ENCODE peak calls at places on chromosome 5, in five cellular contexts. P, T, C, H and B are unnamed samples.
A peak's percentile ranks its signal among the peaks of the same experiment; 100 is the strongest.

GRCh38 chr5:164350236-164350635 is 844.8 kb downstream of the MAT2B start:
- DNase-seq in P (no peak), T (no peak), C (no peak), H (no peak), B (no peak)

GRCh38 chr5:158807-159447 is 32.4 kb upstream of the LRRC14B start:
- DNase-seq in P (no peak), T (no peak), C (no peak), H (no peak), B (no peak)

GRCh38 chr5:27962201-27962600 is 923.8 kb upstream of the CDH9 start:
- DNase-seq in P (peak; percentile 23), T (no peak), C (no peak), H (no peak), B (no peak)

GRCh38 chr5:107869459-107870115 is 198.8 kb upstream of the EFNA5 start:
- DNase-seq in P (peak; percentile 96), T (no peak), C (peak; percentile 36), H (no peak), B (no peak)

GRCh38 chr5:107430077-107430625 is 240.6 kb downstream of the EFNA5 start:
- DNase-seq in P (peak; percentile 4), T (no peak), C (no peak), H (no peak), B (no peak)

GRCh38 chr5:136021016-136021405 is 7.8 kb upstream of the TGFBI start:
- DNase-seq in P (no peak), T (no peak), C (no peak), H (no peak), B (no peak)

GRCh38 chr5:1847611-1848010 is 35.1 kb downstream of the IRX4 start:
- DNase-seq in P (no peak), T (no peak), C (no peak), H (no peak), B (no peak)

GRCh38 chr5:158022844-158023243 is 163.9 kb upstream of the CLINT1 start:
- DNase-seq in P (no peak), T (no peak), C (no peak), H (no peak), B (no peak)

GRCh38 chr5:133873936-133874585 is 94.4 kb downstream of the C5orf15 start:
- DNase-seq in P (peak; percentile 57), T (no peak), C (no peak), H (no peak), B (no peak)

GRCh38 chr5:56026863-56027300 is 32.1 kb upstream of the IL6ST start:
- DNase-seq in P (peak; percentile 76), T (no peak), C (no peak), H (no peak), B (no peak)

GRCh38 chr5:32165-32564 is 59.8 kb upstream of the PLEKHG4B start:
- DNase-seq in P (no peak), T (no peak), C (no peak), H (no peak), B (no peak)

GRCh38 chr5:125412561-125413535 is 666.4 kb upstream of the ZNF608 start:
- DNase-seq in P (peak; percentile 56), T (peak; percentile 80), C (no peak), H (no peak), B (peak; percentile 50)

GRCh38 chr5:160774646-160775313 is 77.2 kb downstream of the ATP10B start:
- DNase-seq in P (no peak), T (no peak), C (no peak), H (no peak), B (no peak)

GRCh38 chr5:61604076-61604475 is 272.0 kb downstream of the ZSWIM6 start:
- DNase-seq in P (no peak), T (no peak), C (no peak), H (no peak), B (no peak)

GRCh38 chr5:147348046-147348445 is 113.2 kb downstream of the STK32A start:
- DNase-seq in P (peak; percentile 84), T (no peak), C (no peak), H (no peak), B (no peak)

GRCh38 chr5:177507165-177507564 is 2.5 kb downstream of the DOK3 start:
- DNase-seq in P (peak; percentile 27), T (no peak), C (no peak), H (no peak), B (no peak)

GRCh38 chr5:122761115-122761514 is 13.8 kb upstream of the SNX2 start:
- DNase-seq in P (no peak), T (no peak), C (no peak), H (no peak), B (no peak)

GRCh38 chr5:79235222-79235577 is 731 bp upstream of the JMY start:
- DNase-seq in P (peak; percentile 38), T (no peak), C (no peak), H (no peak), B (no peak)

GRCh38 chr5:178522361-178522760 is 67.8 kb downstream of the COL23A1 start:
- DNase-seq in P (no peak), T (no peak), C (no peak), H (no peak), B (no peak)

GRCh38 chr5:64612349-64612961 is 77.8 kb upstream of the SHISAL2B start:
- DNase-seq in P (peak; percentile 82), T (no peak), C (peak; percentile 48), H (no peak), B (peak; percentile 50)

GRCh38 chr5:54673523-54674225 is 156.1 kb downstream of the SNX18 start:
- DNase-seq in P (no peak), T (peak; percentile 29), C (no peak), H (peak; percentile 17), B (no peak)

GRCh38 chr5:173395257-173395932 is 67.2 kb upstream of the STC2 start:
- DNase-seq in P (peak; percentile 60), T (no peak), C (peak; percentile 6), H (no peak), B (no peak)
- H3K27ac ChIP-seq in P (no peak overlapping the region), T (no peak overlapping the region), C (no peak overlapping the region), H (no peak overlapping the region), B (no peak overlapping the region)

GRCh38 chr5:144374637-144375036 is 204.0 kb downstream of the KCTD16 start:
- DNase-seq in P (no peak), T (no peak), C (no peak), H (no peak), B (no peak)

GRCh38 chr5:144370273-144370672 is 199.6 kb downstream of the KCTD16 start:
- DNase-seq in P (no peak), T (no peak), C (no peak), H (no peak), B (no peak)

GRCh38 chr5:144368556-144368955 is 197.9 kb downstream of the KCTD16 start:
- DNase-seq in P (peak; percentile 3), T (no peak), C (no peak), H (no peak), B (no peak)

DNA sequence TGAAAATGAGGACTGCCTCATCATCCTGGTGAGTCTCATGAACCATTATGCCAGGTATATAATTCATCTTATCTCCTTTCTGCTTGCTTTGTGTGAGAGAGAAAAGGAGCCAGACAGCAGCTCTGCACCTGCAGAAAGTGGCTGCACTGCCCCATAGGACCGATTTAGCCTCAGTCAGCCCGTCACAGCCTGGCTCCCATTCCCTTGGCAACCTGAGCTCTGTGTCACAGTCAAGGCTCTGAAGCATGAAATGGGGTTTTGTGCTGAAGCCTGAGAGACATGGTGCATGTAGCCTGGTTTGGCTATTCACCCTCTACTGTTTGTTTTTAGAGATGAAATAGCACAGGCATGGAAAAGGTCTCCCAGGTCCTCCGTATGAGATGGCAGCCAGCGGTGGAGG is 198.3 kb downstream of the KCTD16 start:
- DNase-seq in P (no peak), T (no peak), C (no peak), H (no peak), B (no peak)
- H3K27ac ChIP-seq in P (no peak overlapping the region), T (no peak overlapping the region), C (no peak overlapping the region), H (no peak overlapping the region), B (no peak overlapping the region)

DNA sequence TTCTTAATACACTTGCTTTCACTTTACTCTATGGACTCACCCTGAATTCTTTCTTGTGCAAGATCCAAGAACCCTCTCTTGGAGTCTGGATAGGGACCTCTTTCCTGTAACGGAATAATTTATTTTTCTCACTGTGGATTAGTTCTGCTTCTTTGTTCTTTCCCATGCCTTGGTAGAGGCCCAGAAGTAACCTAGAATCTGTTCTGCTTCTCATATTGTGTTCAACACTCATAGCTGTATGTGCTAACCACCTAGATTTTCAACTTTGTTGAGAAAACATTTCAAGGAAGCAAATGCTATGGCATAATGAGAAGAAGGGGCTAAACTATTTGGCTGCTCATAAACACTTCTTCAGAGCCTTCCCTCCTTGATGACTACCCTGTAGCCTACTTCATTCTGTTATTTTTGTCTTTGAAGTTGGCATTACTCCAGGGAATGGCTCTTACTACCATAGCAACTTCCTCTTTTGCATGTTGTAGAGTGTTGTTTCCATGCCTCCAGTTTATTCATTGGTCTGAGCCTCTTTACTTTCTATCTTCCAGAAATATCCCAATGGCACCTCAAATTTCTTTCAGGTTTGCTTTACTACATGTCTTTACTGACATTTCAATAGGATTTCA is 74.3 kb downstream of the KIAA0825 start:
- DNase-seq in P (no peak), T (no peak), C (no peak), H (no peak), B (no peak)
- H3K27ac ChIP-seq in P (no peak overlapping the region), T (no peak overlapping the region), C (no peak overlapping the region), H (no peak overlapping the region), B (no peak overlapping the region)

GRCh38 chr5:67092447-67093023 is 104.1 kb downstream of the CD180 start:
- DNase-seq in P (peak; percentile 25), T (no peak), C (no peak), H (no peak), B (no peak)
- H3K27ac ChIP-seq in P (no peak overlapping the region), T (peak overlapping the region; percentile 21), C (no peak overlapping the region), H (no peak overlapping the region), B (no peak overlapping the region)

GRCh38 chr5:149175346-149176113 is 34.2 kb downstream of the ABLIM3 start:
- DNase-seq in P (no peak), T (no peak), C (no peak), H (no peak), B (no peak)
- H3K27ac ChIP-seq in P (peak overlapping the region; percentile 86), T (no peak overlapping the region), C (no peak overlapping the region), H (no peak overlapping the region), B (no peak overlapping the region)

DNA sequence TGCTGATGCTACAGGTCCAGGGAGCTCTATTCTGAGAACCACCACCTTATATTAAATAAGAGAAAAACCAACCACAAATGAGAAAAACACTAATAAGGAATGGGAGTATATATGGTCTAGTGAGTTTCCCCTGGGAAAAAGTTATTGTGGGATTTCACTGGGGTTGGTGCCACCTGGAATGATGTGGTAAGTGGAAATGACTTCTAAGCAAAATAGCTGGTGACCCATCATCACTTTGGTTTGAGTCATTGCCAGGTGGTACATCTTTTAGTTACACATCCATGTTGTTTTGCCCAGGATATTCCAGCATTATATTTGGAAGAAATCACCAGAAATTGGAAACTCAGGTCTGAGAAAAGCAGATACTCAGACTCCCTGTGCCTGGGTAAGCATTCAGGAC is 437.3 kb downstream of the DTWD2 start:
- DNase-seq in P (no peak), T (no peak), C (no peak), H (no peak), B (no peak)
- H3K27ac ChIP-seq in P (no peak overlapping the region), T (no peak overlapping the region), C (no peak overlapping the region), H (no peak overlapping the region), B (no peak overlapping the region)

GRCh38 chr5:103526164-103526915 is 36.2 kb downstream of the NUDT12 start:
- DNase-seq in P (no peak), T (no peak), C (no peak), H (no peak), B (no peak)
- H3K27ac ChIP-seq in P (no peak overlapping the region), T (no peak overlapping the region), C (no peak overlapping the region), H (no peak overlapping the region), B (no peak overlapping the region)

GRCh38 chr5:176491901-176492300 is 43.7 kb downstream of the FAF2 start:
- DNase-seq in P (no peak), T (no peak), C (no peak), H (no peak), B (no peak)
- H3K27ac ChIP-seq in P (peak overlapping the region; percentile 65), T (no peak overlapping the region), C (no peak overlapping the region), H (no peak overlapping the region), B (no peak overlapping the region)